ENCODE peak calls at places on chromosomes 3 and 15, in five cellular contexts. I is stimulated activated CD8-positive, alpha-beta memory T cell treated with anti-CD3 and anti-CD28 coated beads, Interleukin-4, amount 100 ng/mL, for 4 hours; N is heart left ventricle; U is NCI-H1092 treated with DMSO at 0.1 percent for 48 hours; A is NCI-H187 treated with DMSO at 0.1 percent for 48 hours. C is an unnamed sample.

GRCh38 chr15:60534051-60534450 is 55.1 kb upstream of the ICE2 start:
- DNase-seq in I (no peak), N (no peak), U (no peak), A (no peak), C (no peak)

GRCh38 chr3:183460059-183461052 is 31.9 kb upstream of the MCF2L2 start:
- DNase-seq in I (no peak), N (no peak), U (no peak), A (no peak), C (no peak)

GRCh38 chr15:33207646-33208045 is 13.1 kb upstream of the FMN1 start:
- DNase-seq in I (no peak), N (no peak), U (no peak), A (no peak), C (no peak)

GRCh38 chr3:172808969-172809546 is 58.5 kb downstream of the ECT2 start:
- DNase-seq in I (no peak), N (no peak), U (peak), A (no peak), C (peak)

GRCh38 chr3:23644099-23644498 is 161.7 kb upstream of the UBE2E1 start:
- DNase-seq in I (no peak), N (no peak), U (no peak), A (no peak), C (no peak)

GRCh38 chr3:42353632-42354031 is 56.8 kb downstream of the LYZL4 start:
- DNase-seq in I (no peak), N (no peak), U (no peak), A (no peak), C (no peak)

GRCh38 chr3:103184772-103185171 is 750.0 kb downstream of the ZPLD1 start:
- DNase-seq in I (no peak), N (no peak), U (no peak), A (no peak), C (peak)

GRCh38 chr3:108022316-108023150 is 68.3 kb downstream of the CD47 start:
- DNase-seq in I (no peak), N (no peak), U (no peak), A (peak), C (no peak)

GRCh38 chr15:100020181-100020580 is 286.9 kb upstream of the LYSMD4 start:
- DNase-seq in I (no peak), N (no peak), U (no peak), A (no peak), C (no peak)

GRCh38 chr15:59567369-59567768 is 44.2 kb upstream of the GCNT3 start:
- DNase-seq in I (no peak), N (no peak), U (no peak), A (no peak), C (no peak)

GRCh38 chr3:27326211-27326948 is 42.8 kb downstream of the NEK10 start:
- DNase-seq in I (no peak), N (peak), U (no peak), A (no peak), C (peak)

GRCh38 chr3:24521306-24522154 is 26.9 kb upstream of the THRB start:
- DNase-seq in I (no peak), N (peak), U (peak), A (no peak), C (peak)

GRCh38 chr3:14847613-14848541 is 29.1 kb downstream of the FGD5 start:
- DNase-seq in I (no peak), N (peak), U (no peak), A (no peak), C (no peak)

GRCh38 chr3:134487406-134487805 is 1.5 kb downstream of the CEP63 start:
- DNase-seq in I (no peak), N (no peak), U (peak), A (no peak), C (no peak)

GRCh38 chr15:45631831-45632230 is 3.0 kb upstream of the SQOR start:
- DNase-seq in I (no peak), N (no peak), U (no peak), A (no peak), C (peak)

GRCh38 chr3:127454968-127455367 is 135.6 kb downstream of the TPRA1 start:
- DNase-seq in I (no peak), N (no peak), U (no peak), A (no peak), C (no peak)

GRCh38 chr15:55707985-55708384 is 35.0 kb downstream of the PRTG start:
- DNase-seq in I (no peak), N (no peak), U (no peak), A (no peak), C (no peak)

GRCh38 chr15:75199347-75199976 is 2.2 kb upstream of the C15orf39 start:
- DNase-seq in I (no peak), N (no peak), U (no peak), A (no peak), C (no peak)

GRCh38 chr3:71006810-71007785 is 576.4 kb downstream of the FOXP1 start:
- DNase-seq in I (no peak), N (no peak), U (peak), A (no peak), C (no peak)

GRCh38 chr3:52798978-52799476 is 4.4 kb downstream of the ITIH3 start:
- DNase-seq in I (no peak), N (no peak), U (no peak), A (no peak), C (no peak)

GRCh38 chr15:33064878-33065277 is 129.6 kb downstream of the FMN1 start:
- DNase-seq in I (no peak), N (no peak), U (no peak), A (no peak), C (peak)

GRCh38 chr3:81643721-81644120 is 117.7 kb downstream of the GBE1 start:
- DNase-seq in I (no peak), N (no peak), U (peak), A (no peak), C (peak)

GRCh38 chr3:157920804-157921203 is 185.4 kb downstream of the SHOX2 start:
- DNase-seq in I (no peak), N (no peak), U (peak), A (no peak), C (no peak)

GRCh38 chr3:122960652-122961051 is 66.9 kb downstream of the SEMA5B start:
- DNase-seq in I (no peak), N (no peak), U (no peak), A (no peak), C (no peak)

GRCh38 chr15:96316953-96317629 is 13.4 kb upstream of the NR2F2 start:
- DNase-seq in I (no peak), N (no peak), U (no peak), A (no peak), C (no peak)